ENCODE peak calls at places on chromosomes 5 and 9, in five cellular contexts. M is NCI-H1092, T is heart left ventricle, G is NCI-H460, D is NCI-H345. Q is an unnamed sample.
A peak's percentile ranks its signal among the peaks of the same experiment; 100 is the strongest.

GRCh38 chr9:5851445-5851844 is 18.5 kb upstream of the ERMP1 start:
- DNase-seq in D (no peak), M (no peak), G (no peak), T (no peak), Q (no peak)

GRCh38 chr5:138632900-138633489 is 57.8 kb upstream of the HSPA9 start:
- DNase-seq in D (no peak), M (no peak), G (peak; percentile 83), T (peak; percentile 74), Q (peak; percentile 13)

GRCh38 chr9:1462626-1463308 is 412.6 kb downstream of the DMRT2 start:
- DNase-seq in T (no peak), M (no peak), G (no peak), D (no peak), Q (no peak)

GRCh38 chr9:91740713-91741112 is 209.3 kb downstream of the ROR2 start:
- DNase-seq in T (peak; percentile 49), G (no peak), M (no peak), D (no peak), Q (no peak)

GRCh38 chr5:117615226-117615625 is 1040.6 kb upstream of the SEMA6A start:
- DNase-seq in G (no peak), M (no peak), D (no peak), T (no peak), Q (no peak)

GRCh38 chr5:150641006-150641570 is 628 bp downstream of the SYNPO start:
- DNase-seq in D (no peak), T (peak; percentile 84), M (no peak), G (peak; percentile 72), Q (no peak)

GRCh38 chr5:74639538-74640449 is 734 bp downstream of the ENC1 start:
- DNase-seq in M (no peak), G (no peak), T (peak; percentile 56), D (peak; percentile 45), Q (peak; percentile 81)

GRCh38 chr9:3181049-3181953 is 337.4 kb upstream of the PUM3 start:
- DNase-seq in M (peak; percentile 86), T (no peak), D (peak; percentile 83), G (peak; percentile 15), Q (peak; percentile 73)

GRCh38 chr5:59222687-59223511 is 640.0 kb downstream of the RAB3C start:
- DNase-seq in T (peak; percentile 27), D (no peak), G (no peak), M (no peak), Q (no peak)

GRCh38 chr5:81856948-81857928 is 106.3 kb upstream of the SSBP2 start:
- DNase-seq in D (peak; percentile 79), T (peak; percentile 94), M (peak; percentile 87), G (no peak), Q (peak; percentile 4)

GRCh38 chr5:88729476-88730182 is 153.4 kb downstream of the MEF2C start:
- DNase-seq in G (peak; percentile 83), D (peak; percentile 75), T (peak; percentile 56), M (peak; percentile 61), Q (peak; percentile 70)

GRCh38 chr5:67381240-67381875 is 184.8 kb upstream of the CD180 start:
- DNase-seq in D (no peak), T (no peak), G (no peak), M (no peak), Q (no peak)

GRCh38 chr5:141094481-141095262 is at the start of gene PCDHB2:
- DNase-seq in M (peak; percentile 67), G (peak; percentile 11), D (no peak), T (no peak), Q (peak; percentile 90)

GRCh38 chr9:127973169-127974001 is 7.4 kb downstream of the EEIG1 start:
- DNase-seq in T (peak; percentile 64), M (peak; percentile 61), G (no peak), D (no peak), Q (no peak)

GRCh38 chr9:114373960-114374730 is 13.6 kb downstream of the AKNA start:
- DNase-seq in D (no peak), M (no peak), G (no peak), T (no peak), Q (no peak)

GRCh38 chr9:114691046-114691955 is 9.3 kb upstream of the TEX48 start:
- DNase-seq in G (peak; percentile 49), D (no peak), T (no peak), M (no peak), Q (no peak)

GRCh38 chr5:103589416-103590175 is 27.0 kb upstream of the NUDT12 start:
- DNase-seq in G (no peak), D (no peak), M (no peak), T (no peak), Q (no peak)

GRCh38 chr9:129875181-129875611 is 39.9 kb downstream of the USP20 start:
- DNase-seq in M (no peak), D (no peak), T (no peak), G (no peak), Q (no peak)

GRCh38 chr9:99561435-99562262 is 260.0 kb upstream of the NR4A3 start:
- DNase-seq in T (peak; percentile 38), D (no peak), M (no peak), G (no peak), Q (no peak)

GRCh38 chr5:38556115-38556598 is 289 bp downstream of the LIFR start:
- DNase-seq in T (peak; percentile 38), G (no peak), M (no peak), D (no peak), Q (no peak)

GRCh38 chr9:122130837-122131236 is 28.7 kb downstream of the NDUFA8 start:
- DNase-seq in T (no peak), G (no peak), M (no peak), D (no peak), Q (no peak)